ENCODE peak calls at places on chromosomes 3 and 15, in five cellular contexts. R is GM23248, C is neural progenitor cell, P is hepatocyte, G is HCT116. W is an unnamed sample.

GRCh38 chr15:62782100-62782791 is 260.3 kb upstream of the TPM1 start:
- DNase-seq in R (peak; percentile 86), C (peak; percentile 83), P (peak; percentile 85), G (peak; percentile 56), W (peak; percentile 12)

GRCh38 chr15:31375772-31376171 is 49.1 kb downstream of the KLF13 start:
- DNase-seq in R (no peak), C (no peak), P (no peak), G (no peak), W (no peak)

GRCh38 chr3:130759692-130760338 is 13.2 kb upstream of the PIK3R4 start:
- DNase-seq in R (peak; percentile 80), C (peak; percentile 66), P (peak; percentile 78), G (peak; percentile 34), W (peak; percentile 79)

GRCh38 chr15:80773122-80773551 is 6.0 kb upstream of the CEMIP start:
- DNase-seq in R (peak; percentile 67), C (no peak), P (no peak), G (no peak), W (no peak)

GRCh38 chr3:48472673-48472922 is 26.1 kb downstream of the ATRIP start:
- DNase-seq in R (no peak), C (no peak), P (no peak), G (peak; percentile 54), W (no peak)

GRCh38 chr15:78537266-78537665 is 3.0 kb upstream of the PSMA4 start:
- DNase-seq in R (no peak), C (no peak), P (peak; percentile 20), G (no peak), W (no peak)

GRCh38 chr15:45919806-45920205 is 285.0 kb downstream of the SQOR start:
- DNase-seq in R (peak; percentile 1), C (no peak), P (peak; percentile 68), G (no peak), W (no peak)

GRCh38 chr3:152713989-152714388 is 120.9 kb upstream of the P2RY1 start:
- DNase-seq in R (no peak), C (no peak), P (no peak), G (no peak), W (no peak)

GRCh38 chr15:40693904-40694705 is 869 bp upstream of the RAD51 start:
- DNase-seq in R (peak; percentile 39), C (no peak), P (no peak), G (no peak), W (peak; percentile 29)

GRCh38 chr3:52120576-52121458 is 33.4 kb downstream of the POC1A start:
- DNase-seq in R (peak; percentile 42), C (no peak), P (peak; percentile 56), G (no peak), W (no peak)

GRCh38 chr3:99419111-99419510 is 219.3 kb upstream of the COL8A1 start:
- DNase-seq in R (peak; percentile 76), C (no peak), P (no peak), G (no peak), W (no peak)

GRCh38 chr3:42266085-42266484 is at the start of gene CCK:
- DNase-seq in R (no peak), C (no peak), P (no peak), G (no peak), W (no peak)

GRCh38 chr3:194112120-194113106 is 23.5 kb upstream of the HES1 start:
- DNase-seq in R (no peak), C (no peak), P (peak; percentile 89), G (no peak), W (no peak)

GRCh38 chr15:38128389-38128788 is 124.2 kb upstream of the SPRED1 start:
- DNase-seq in R (peak; percentile 68), C (no peak), P (peak; percentile 36), G (no peak), W (peak; percentile 59)

GRCh38 chr15:70252056-70252935 is 154.6 kb upstream of the TLE3 start:
- DNase-seq in R (no peak), C (no peak), P (no peak), G (no peak), W (no peak)

DNA sequence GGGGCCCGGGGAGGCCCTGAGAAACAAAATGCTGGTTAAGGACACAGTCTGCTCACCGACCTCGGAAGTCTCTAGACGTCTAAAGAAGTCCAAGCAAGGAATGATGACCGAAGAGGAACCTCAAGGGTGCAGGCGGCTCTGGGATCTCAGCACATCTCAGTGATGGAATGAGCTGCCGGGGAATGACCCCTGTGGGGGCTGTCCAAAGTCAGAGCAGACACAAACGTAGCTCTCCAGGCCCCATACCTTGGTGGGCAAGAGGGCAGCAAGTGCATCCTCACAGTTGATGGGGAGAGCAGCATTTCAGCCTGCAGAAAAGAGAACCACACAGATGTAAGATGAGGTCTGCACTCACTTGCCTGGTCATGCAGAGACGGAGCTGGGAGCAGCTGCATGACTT is 129.1 kb downstream of the IGF1R start:
- DNase-seq in R (no peak), C (no peak), P (no peak), G (no peak), W (no peak)
- H4K20me1 ChIP-seq in R (peaks cover 6% of the 10 kb centered on the region), C (peaks cover 99% of the 10 kb centered on the region), P (peaks cover 5% of the 10 kb centered on the region), G (no peaks in the 10 kb centered on the region), W (no peaks in the 10 kb centered on the region)

GRCh38 chr15:57427367-57427821 is 51.1 kb downstream of the CGNL1 start:
- DNase-seq in R (peak; percentile 87), C (peak; percentile 58), P (peak; percentile 48), G (no peak), W (no peak)
- TF ChIP-seq EZH2phosphoT487 in R (no peak), C (no peak), P (no peak), G (no peak), W (no peak)

DNA sequence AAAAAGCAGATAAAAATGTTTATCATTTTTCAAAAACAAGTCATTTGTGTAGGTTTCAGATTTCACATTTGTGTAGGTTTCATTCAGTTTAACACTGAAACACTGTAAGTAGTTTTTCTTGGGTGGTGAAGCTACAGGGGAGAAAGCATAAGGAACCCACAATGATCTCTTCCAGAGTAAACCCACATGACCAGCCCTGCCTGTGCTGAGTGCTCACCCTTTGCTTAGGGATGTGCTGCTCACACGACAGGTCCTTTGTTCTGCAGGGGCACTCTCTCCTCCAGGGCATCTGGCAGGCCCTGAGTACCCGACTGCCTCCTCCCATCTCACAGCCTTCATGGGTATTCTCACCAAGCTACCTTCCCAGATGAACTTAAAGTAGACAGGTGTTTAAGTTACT is 28.9 kb downstream of the ZXDC start:
- DNase-seq in R (no peak), C (no peak), P (no peak), G (no peak), W (no peak)
- H4K20me1 ChIP-seq in R (no peaks in the 10 kb centered on the region), C (peaks cover 3% of the 10 kb centered on the region), P (no peaks in the 10 kb centered on the region), G (no peaks in the 10 kb centered on the region), W (no peaks in the 10 kb centered on the region)

DNA sequence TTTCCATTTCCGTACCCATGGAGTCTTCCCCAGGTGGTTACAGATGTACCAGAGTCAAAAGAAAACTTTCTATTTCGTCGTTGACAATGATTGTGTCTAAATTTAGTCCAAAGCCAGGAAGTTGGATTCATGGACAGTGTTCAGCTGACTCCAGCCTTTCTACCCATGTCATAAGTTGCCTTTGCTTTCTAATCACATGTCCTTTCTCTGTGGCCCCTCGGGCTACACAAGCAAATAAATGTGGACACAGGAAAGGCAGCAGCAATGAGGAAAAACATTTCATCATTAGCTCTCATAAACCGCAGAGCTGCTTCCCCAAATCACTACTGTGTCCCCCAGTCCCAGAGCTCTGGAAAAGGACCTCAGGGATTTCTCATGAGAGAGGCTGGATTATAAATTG is 82.0 kb downstream of the USF3 start:
- DNase-seq in R (no peak), C (no peak), P (no peak), G (no peak), W (no peak)
- TF ChIP-seq EZH2phosphoT487 in R (no peak), C (no peak), P (no peak), G (no peak), W (no peak)

DNA sequence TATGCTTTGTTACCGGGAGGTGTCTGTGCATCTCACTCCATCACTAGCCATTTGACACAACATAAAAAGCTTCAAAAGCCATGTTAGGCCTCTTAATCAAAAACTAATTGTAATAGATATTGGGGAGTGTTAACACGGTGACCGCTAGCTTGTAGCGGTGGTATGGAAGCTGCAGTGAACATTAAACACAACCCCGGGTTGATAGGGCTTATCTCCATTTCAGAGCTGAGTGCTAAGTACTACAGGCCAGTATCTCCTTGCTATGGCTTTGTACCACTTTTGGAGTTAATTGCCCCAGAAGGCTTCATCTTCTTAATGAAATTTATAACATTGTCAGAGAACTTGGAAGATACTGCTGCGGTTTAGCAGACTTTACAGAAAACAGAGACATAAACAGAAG is 142.6 kb upstream of the NR2F2 start:
- DNase-seq in R (no peak), C (no peak), P (no peak), G (no peak), W (no peak)
- H4K20me1 ChIP-seq in R (no peaks in the 10 kb centered on the region), C (no peaks in the 10 kb centered on the region), P (no peaks in the 10 kb centered on the region), G (no peaks in the 10 kb centered on the region), W (no peaks in the 10 kb centered on the region)

GRCh38 chr15:47711654-47712053 is 5.7 kb upstream of the SEMA6D start:
- DNase-seq in R (peak; percentile 51), C (peak; percentile 50), P (no peak), G (no peak), W (peak; percentile 48)
- TF ChIP-seq EZH2phosphoT487 in R (no peak), C (no peak), P (no peak), G (no peak), W (no peak)

DNA sequence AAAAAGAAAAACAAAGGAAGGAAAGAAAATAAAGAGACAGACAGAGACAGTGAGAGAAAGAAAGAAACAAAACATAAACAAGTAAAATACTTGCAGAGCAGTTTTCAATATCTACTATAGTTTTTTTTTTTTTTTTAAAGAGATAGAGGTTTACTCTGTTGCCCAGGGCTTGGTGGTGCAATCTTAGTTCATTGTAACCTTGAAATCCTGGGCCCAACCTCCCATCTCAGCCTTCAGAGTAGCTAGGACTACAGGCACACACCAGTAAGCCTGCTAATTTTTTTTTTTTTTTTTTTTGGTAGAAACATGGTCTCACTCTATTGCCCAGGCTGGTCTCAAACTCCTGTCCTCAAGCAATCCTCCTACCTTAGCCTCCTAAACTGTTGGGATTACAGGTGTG is 23.1 kb downstream of the CLASP2 start:
- DNase-seq in R (no peak), C (no peak), P (no peak), G (no peak), W (no peak)
- H4K20me1 ChIP-seq in R (no peaks in the 10 kb centered on the region), C (no peaks in the 10 kb centered on the region), P (no peaks in the 10 kb centered on the region), G (no peaks in the 10 kb centered on the region), W (no peaks in the 10 kb centered on the region)

W was measured in MM.1S.